ENCODE peak calls at places on chromosomes 3 and 15, in seven cellular contexts. R, L, B, E, M, K and I are unnamed samples.

GRCh38 chr15:61794276-61794675 is 266.0 kb downstream of the VPS13C start:
- DNase-seq in B (no peak), E (no peak), L (peak), K (no peak), R (no peak), M (no peak), I (no peak)

GRCh38 chr3:8987673-8988655 is 24.7 kb upstream of the RAD18 start:
- DNase-seq in R (peak), B (peak), E (peak), L (peak), M (peak), K (peak), I (peak)

GRCh38 chr3:191499307-191500125 is 38.6 kb downstream of the PYDC2 start:
- DNase-seq in E (no peak), L (peak), M (no peak), B (peak), K (peak), R (peak), I (peak)

GRCh38 chr3:14505001-14505802 is 34.9 kb downstream of the GRIP2 start:
- DNase-seq in K (no peak), M (no peak), L (no peak), E (no peak), R (no peak), B (no peak), I (no peak)

GRCh38 chr3:196990654-196991053 is 22.0 kb upstream of the PIGZ start:
- DNase-seq in R (no peak), E (no peak), K (no peak), L (no peak), B (no peak), M (no peak), I (no peak)

GRCh38 chr15:40776537-40777141 is 6.9 kb downstream of the C15orf62 start:
- DNase-seq in K (no peak), B (peak), L (no peak), M (no peak), E (peak), R (no peak), I (no peak)

GRCh38 chr15:81299630-81300273 is 24.2 kb downstream of the STARD5 start:
- DNase-seq in M (no peak), L (no peak), K (no peak), E (no peak), B (no peak), R (no peak), I (no peak)

GRCh38 chr15:52284164-52284563 is 11.4 kb downstream of the MYO5C start:
- DNase-seq in E (no peak), K (no peak), M (peak), B (peak), R (no peak), L (peak), I (no peak)

GRCh38 chr3:170701696-170702678 is 116.1 kb upstream of the SLC7A14 start:
- DNase-seq in B (peak), L (no peak), R (no peak), K (no peak), M (no peak), E (no peak), I (no peak)

GRCh38 chr15:74373731-74374647 is 6.5 kb upstream of the CYP11A1 start:
- DNase-seq in L (peak), E (peak), K (peak), B (peak), R (peak), M (peak), I (peak)

GRCh38 chr3:38649500-38650247 is at the start of gene SCN5A:
- DNase-seq in M (peak), E (peak), B (no peak), K (peak), L (peak), R (peak), I (no peak)

GRCh38 chr3:58607816-58608215 is 30.6 kb upstream of the FAM107A start:
- DNase-seq in K (no peak), M (no peak), R (no peak), L (no peak), B (peak), E (no peak), I (no peak)

GRCh38 chr15:81888748-81889479 is 156.9 kb downstream of the MEX3B start:
- DNase-seq in E (no peak), B (peak), K (no peak), L (no peak), R (peak), M (no peak), I (no peak)

GRCh38 chr3:180601688-180602666 is at the start of gene TTC14:
- DNase-seq in R (peak), M (peak), L (peak), E (peak), B (peak), K (peak), I (peak)

GRCh38 chr3:187161556-187161955 is 22.3 kb upstream of the RPL39L start:
- DNase-seq in E (no peak), L (no peak), B (no peak), R (no peak), M (no peak), K (no peak), I (no peak)

GRCh38 chr15:68830141-68830540 is 9.4 kb upstream of the ANP32A start:
- DNase-seq in K (no peak), M (no peak), E (no peak), R (no peak), L (no peak), B (no peak), I (no peak)

GRCh38 chr3:137542049-137542448 is 222.1 kb upstream of the SOX14 start:
- DNase-seq in K (no peak), M (no peak), E (no peak), L (no peak), B (no peak), R (no peak), I (no peak)

GRCh38 chr3:119810018-119810435 is 28.1 kb downstream of the NR1I2 start:
- DNase-seq in R (peak), M (no peak), L (peak), E (peak), B (peak), K (no peak), I (no peak)

GRCh38 chr15:73228128-73228646 is 140.6 kb downstream of the HCN4 start:
- DNase-seq in L (no peak), R (no peak), M (no peak), B (no peak), E (no peak), K (no peak), I (no peak)

GRCh38 chr15:90233701-90234518 is at the start of the genes CIB1 and GDPGP1:
- DNase-seq in K (peak), M (peak), E (peak), B (peak), L (peak), R (peak), I (peak)

GRCh38 chr3:65277788-65278187 is 590.0 kb upstream of the ADAMTS9 start:
- DNase-seq in E (no peak), M (no peak), B (no peak), R (no peak), K (no peak), L (peak), I (no peak)

GRCh38 chr15:90103669-90104329 is 1.5 kb upstream of the IDH2 start:
- DNase-seq in L (no peak), R (peak), B (no peak), M (no peak), K (peak), E (no peak), I (no peak)

GRCh38 chr15:90680371-90680935 is 36.7 kb upstream of the BLM start:
- DNase-seq in M (no peak), K (no peak), R (no peak), L (no peak), E (no peak), B (peak), I (no peak)

GRCh38 chr15:31214864-31215489 is 111.7 kb upstream of the KLF13 start:
- DNase-seq in M (peak), L (no peak), K (peak), E (no peak), B (no peak), R (peak), I (no peak)

GRCh38 chr15:72445426-72445825 is 28.7 kb upstream of the ARIH1 start:
- DNase-seq in R (no peak), B (no peak), K (no peak), M (no peak), E (no peak), L (peak), I (no peak)

GRCh38 chr3:123338021-123338619 is 110.8 kb downstream of the ADCY5 start:
- DNase-seq in M (no peak), R (no peak), B (no peak), L (no peak), E (no peak), K (peak), I (no peak)

GRCh38 chr3:38271552-38271951 is 5.9 kb downstream of the SLC22A13 start:
- DNase-seq in L (no peak), E (no peak), R (no peak), K (no peak), B (no peak), M (no peak), I (no peak)

GRCh38 chr3:179449621-179450020 is 1.6 kb downstream of the GNB4 start:
- DNase-seq in B (peak), L (no peak), R (no peak), K (no peak), E (no peak), M (no peak), I (no peak)

GRCh38 chr15:51750942-51751686 is at the start of gene TMOD2:
- DNase-seq in K (peak), R (peak), B (peak), M (peak), L (peak), E (peak), I (peak)

GRCh38 chr15:39171944-39172368 is 408.9 kb upstream of the THBS1 start:
- DNase-seq in E (no peak), B (peak), L (peak), K (peak), M (peak), R (peak), I (no peak)

GRCh38 chr3:48507256-48508061 is 3.5 kb upstream of the SHISA5 start:
- DNase-seq in E (peak), B (peak), L (peak), R (peak), M (peak), K (peak), I (no peak)

GRCh38 chr15:100341662-100342560 is at the start of gene ADAMTS17:
- DNase-seq in M (peak), E (peak), B (peak), K (peak), R (peak), L (peak), I (peak)

GRCh38 chr15:75131269-75131643 is 70.4 kb upstream of the C15orf39 start:
- DNase-seq in M (no peak), B (no peak), K (no peak), L (no peak), E (no peak), R (no peak), I (no peak)

GRCh38 chr3:28994161-28994905 is 286.5 kb upstream of the RBMS3 start:
- DNase-seq in M (no peak), E (no peak), L (peak), B (no peak), K (no peak), R (peak), I (no peak)

GRCh38 chr3:115833074-115833473 is 209.8 kb downstream of the GAP43 start:
- DNase-seq in L (no peak), K (no peak), B (peak), R (no peak), E (no peak), M (no peak), I (no peak)

GRCh38 chr3:127679534-127680145 is 6.9 kb downstream of the ABTB1 start:
- DNase-seq in L (no peak), K (no peak), R (no peak), E (no peak), B (no peak), M (no peak), I (no peak)

GRCh38 chr15:34047893-34048775 is 9.1 kb upstream of the AVEN start:
- DNase-seq in E (no peak), R (no peak), K (no peak), M (no peak), L (no peak), B (peak), I (no peak)

GRCh38 chr3:49652218-49652921 is 21.8 kb upstream of the APEH start:
- DNase-seq in E (no peak), M (no peak), L (no peak), B (no peak), K (no peak), R (no peak), I (no peak)

GRCh38 chr15:61671736-61672135 is 388.5 kb downstream of the VPS13C start:
- DNase-seq in R (no peak), M (no peak), B (no peak), K (no peak), E (no peak), L (no peak), I (no peak)

GRCh38 chr3:15511156-15511555 is 10.3 kb downstream of the COLQ start:
- DNase-seq in M (no peak), K (no peak), R (no peak), B (no peak), E (no peak), L (no peak), I (no peak)

GRCh38 chr3:15513121-15513520 is 8.4 kb downstream of the COLQ start:
- DNase-seq in K (no peak), L (no peak), R (no peak), E (no peak), B (no peak), M (no peak), I (no peak)

GRCh38 chr3:15512173-15512572 is 9.3 kb downstream of the COLQ start:
- DNase-seq in B (peak), K (no peak), E (no peak), L (no peak), R (peak), M (no peak), I (no peak)

GRCh38 chr3:15514663-15515357 is 6.7 kb downstream of the COLQ start:
- DNase-seq in L (no peak), R (no peak), E (no peak), B (no peak), M (no peak), K (no peak), I (no peak)

GRCh38 chr3:15513810-15514662 is 7.5 kb downstream of the COLQ start:
- DNase-seq in L (no peak), E (no peak), M (no peak), B (no peak), R (no peak), K (no peak), I (no peak)
- H3K27ac ChIP-seq in L (no peak), E (no peak), M (no peak), B (no peak), R (no peak), K (no peak), I (no peak)

GRCh38 chr3:3740061-3740460 is 59.2 kb upstream of the LRRN1 start:
- DNase-seq in M (no peak), R (no peak), B (no peak), L (no peak), K (no peak), E (no peak), I (no peak)

GRCh38 chr3:3743754-3744153 is 55.5 kb upstream of the LRRN1 start:
- DNase-seq in E (no peak), M (no peak), K (no peak), B (no peak), L (no peak), R (no peak), I (no peak)

GRCh38 chr3:3744826-3745225 is 54.4 kb upstream of the LRRN1 start:
- DNase-seq in R (no peak), K (no peak), L (no peak), M (no peak), E (no peak), B (no peak), I (no peak)

GRCh38 chr3:3745693-3746092 is 53.5 kb upstream of the LRRN1 start:
- DNase-seq in M (no peak), B (no peak), E (no peak), L (no peak), K (no peak), R (no peak), I (no peak)
- H3K27ac ChIP-seq in M (no peak), B (no peak), E (no peak), L (no peak), K (no peak), R (no peak), I (no peak)

DNA sequence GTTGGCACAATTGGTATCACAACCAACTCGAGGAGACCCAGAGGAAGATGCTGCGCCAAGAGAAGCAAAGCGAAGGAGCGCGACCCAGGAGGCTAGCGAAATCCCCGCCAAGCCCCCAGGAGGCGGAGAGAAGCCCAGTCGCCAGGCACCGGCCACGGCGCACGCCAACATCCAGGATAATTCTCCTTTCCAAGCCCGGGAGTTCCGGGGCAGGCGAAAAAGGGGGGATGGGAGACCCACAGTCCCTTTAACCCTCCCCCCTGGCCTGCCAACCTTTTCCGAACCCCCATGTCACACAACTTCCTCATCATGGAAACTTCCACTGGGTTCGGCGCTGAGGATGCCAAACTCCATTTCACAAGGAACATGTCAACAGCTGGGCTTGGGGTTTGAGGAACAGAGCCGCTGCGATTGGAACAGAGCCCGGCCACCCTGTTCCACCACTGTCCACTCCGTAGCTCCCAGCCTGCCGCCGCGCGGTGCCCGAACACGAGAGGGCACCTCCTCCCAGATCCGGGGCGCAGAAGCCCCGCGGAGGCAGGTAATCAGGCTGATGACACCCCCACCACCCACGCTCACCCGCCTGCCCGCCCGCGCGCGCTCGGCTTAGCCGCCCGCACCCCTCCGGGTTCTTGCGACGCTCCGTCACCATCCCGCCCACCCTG is 567 bp downstream of the THRB start:
- DNase-seq in M (peak), B (peak), E (no peak), K (peak), R (peak), L (no peak), I (peak)
- H3K27ac ChIP-seq in M (peak), B (no peak), E (no peak), K (peak), R (peak), L (no peak), I (peak)

GRCh38 chr15:37107071-37107753 is 6.9 kb upstream of the MEIS2 start:
- DNase-seq in M (no peak), E (no peak), L (no peak), K (no peak), B (no peak), R (no peak), I (no peak)
- H3K27ac ChIP-seq in M (no peak), E (no peak), L (no peak), K (peak), B (no peak), R (no peak), I (no peak)

DNA sequence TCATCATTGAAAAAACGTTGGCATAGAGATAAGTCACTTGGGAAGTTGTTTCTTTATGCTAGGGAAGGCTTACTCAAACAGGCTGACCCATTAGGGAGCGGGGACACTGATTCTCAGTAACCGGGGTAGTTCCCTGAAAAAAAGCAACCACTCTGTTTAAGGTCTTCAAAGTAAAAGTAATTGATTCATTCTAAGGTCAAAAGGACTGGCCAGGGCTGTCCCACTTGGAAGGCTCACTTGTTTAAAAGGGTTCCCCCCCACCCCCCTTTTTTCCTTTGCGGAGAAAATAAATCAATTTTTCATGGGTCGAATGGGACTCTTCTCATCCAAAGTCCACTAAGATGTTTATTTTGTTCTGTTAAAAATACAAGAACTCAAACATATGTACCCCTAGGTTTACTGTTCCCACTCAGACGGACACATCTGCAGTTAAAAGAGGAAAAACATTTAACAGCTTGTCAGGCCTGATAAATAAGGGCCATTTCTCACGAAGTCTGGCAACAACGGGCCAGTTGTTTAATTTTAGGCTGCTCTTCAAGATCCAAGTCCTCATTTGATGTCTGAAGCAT is 53.0 kb downstream of the ARHGEF3 start:
- DNase-seq in R (no peak), E (no peak), K (no peak), L (no peak), B (no peak), M (no peak), I (no peak)
- H3K27ac ChIP-seq in R (no peak), E (no peak), K (no peak), L (no peak), B (no peak), M (no peak), I (no peak)

DNA sequence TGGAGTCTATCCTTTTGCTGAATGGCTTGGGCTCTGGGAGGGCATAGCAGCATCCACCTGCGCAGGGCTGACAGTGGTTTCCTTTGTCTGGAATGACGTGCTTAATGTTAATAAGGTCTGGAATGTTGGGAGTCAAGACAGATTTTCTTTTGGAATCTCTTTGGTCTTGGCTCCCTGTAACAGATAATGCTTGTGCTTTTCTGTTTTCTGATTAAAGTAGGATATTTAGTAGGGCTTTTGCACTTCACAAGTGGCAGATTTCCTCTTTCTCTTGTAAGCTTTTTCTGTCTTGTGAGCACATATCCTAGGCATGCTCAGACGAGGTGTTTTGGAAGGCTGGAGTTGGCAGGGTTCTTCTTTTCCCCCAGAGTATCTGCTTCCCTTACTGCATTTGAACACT is 189.6 kb downstream of the GHSR start:
- DNase-seq in K (no peak), B (peak), L (no peak), R (no peak), E (no peak), M (no peak), I (no peak)
- H3K27ac ChIP-seq in K (no peak), B (no peak), L (no peak), R (peak), E (no peak), M (peak), I (no peak)

GRCh38 chr3:10845839-10846656 is 30.0 kb downstream of the SLC6A11 start:
- DNase-seq in R (no peak), M (no peak), K (no peak), E (no peak), L (no peak), B (no peak), I (no peak)
- H3K27ac ChIP-seq in R (no peak), M (no peak), K (no peak), E (no peak), L (no peak), B (no peak), I (no peak)